ENCODE peak calls at places on chromosomes 13 and 19, in four cellular contexts. M is K562, R is GM12878, Q is HL-60. G is an unnamed sample.

GRCh38 chr19:33763661-33764343 is 32.9 kb upstream of the KCTD15 start:
- DNase-seq in M (no peak), R (no peak), Q (no peak), G (no peak)

GRCh38 chr19:44566984-44567383 is 37.5 kb upstream of the CEACAM20 start:
- DNase-seq in M (no peak), R (no peak), Q (peak), G (no peak)

GRCh38 chr19:33348301-33349010 is 25.1 kb upstream of the CEBPG start:
- DNase-seq in M (no peak), R (no peak), Q (no peak), G (no peak)

GRCh38 chr13:46961719-46962118 is 64.9 kb upstream of the HTR2A start:
- DNase-seq in M (no peak), R (peak), Q (peak), G (peak)

GRCh38 chr13:110711778-110712070 is 1.8 kb upstream of the ING1 start:
- DNase-seq in M (no peak), R (no peak), Q (no peak), G (no peak)

GRCh38 chr13:94173312-94173854 is 306.1 kb downstream of the DCT start:
- DNase-seq in M (no peak), R (no peak), Q (no peak), G (no peak)

GRCh38 chr13:30418886-30419459 is 3.3 kb upstream of the UBE2L5 start:
- DNase-seq in M (no peak), R (no peak), Q (no peak), G (no peak)

GRCh38 chr13:113091891-113092775 is 13.5 kb upstream of the F7 start:
- DNase-seq in M (no peak), R (no peak), Q (no peak), G (no peak)

GRCh38 chr19:52592301-52592700 is 22.2 kb downstream of the ZNF701 start:
- DNase-seq in M (no peak), R (no peak), Q (no peak), G (no peak)

GRCh38 chr19:18419699-18420460 is 682 bp downstream of the SSBP4 start:
- DNase-seq in M (peak), R (no peak), Q (no peak), G (no peak)

GRCh38 chr19:24029941-24030636 is 56.9 kb upstream of the ZNF254 start:
- DNase-seq in M (no peak), R (no peak), Q (no peak), G (no peak)

GRCh38 chr13:93673885-93674284 is 447.3 kb downstream of the GPC6 start:
- DNase-seq in M (no peak), R (no peak), Q (no peak), G (no peak)

GRCh38 chr13:46908511-46908910 is 11.7 kb upstream of the HTR2A start:
- DNase-seq in M (no peak), R (no peak), Q (no peak), G (no peak)

GRCh38 chr13:91716436-91717065 is 318.1 kb downstream of the GPC5 start:
- DNase-seq in M (no peak), R (no peak), Q (no peak), G (no peak)

GRCh38 chr13:91722267-91722884 is 324.0 kb downstream of the GPC5 start:
- DNase-seq in M (peak), R (no peak), Q (no peak), G (no peak)

GRCh38 chr13:91721413-91721812 is 323.0 kb downstream of the GPC5 start:
- DNase-seq in M (no peak), R (peak), Q (no peak), G (no peak)

GRCh38 chr13:91714726-91715334 is 316.4 kb downstream of the GPC5 start:
- DNase-seq in M (no peak), R (no peak), Q (no peak), G (no peak)

DNA sequence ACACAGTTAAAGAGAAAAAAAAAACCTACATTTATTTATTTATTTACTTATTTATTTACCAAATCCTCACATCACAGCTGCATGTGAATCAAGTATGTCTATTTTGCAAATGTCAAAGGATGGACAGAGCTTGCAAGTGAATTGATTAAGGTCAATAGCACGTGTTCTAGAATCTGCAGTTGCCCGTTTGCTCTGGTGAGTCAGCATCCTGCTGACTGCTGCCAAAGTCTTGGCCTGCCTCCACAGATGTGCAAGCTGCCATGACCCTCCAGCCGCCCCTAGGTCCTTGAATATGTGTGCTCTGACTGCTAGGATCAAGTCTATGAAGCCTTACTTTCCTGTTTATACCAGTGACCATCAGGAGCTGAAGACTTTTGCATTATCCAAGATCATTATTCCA is 320.6 kb downstream of the GPC5 start:
- DNase-seq in M (no peak), R (no peak), Q (no peak), G (no peak)
- TF ChIP-seq SPI1 in M (no peak), R (no peak), Q (no peak), G (no peak)

GRCh38 chr19:5790573-5791520 is at the start of gene DUS3L:
- DNase-seq in M (peak), R (peak), Q (peak), G (peak)
- TF ChIP-seq POLR2AphosphoS5 in M (peak), R (peak), Q (peak), G (peak)

GRCh38 chr19:45568732-45569131 is 15.9 kb downstream of the OPA3 start:
- DNase-seq in M (no peak), R (no peak), Q (no peak), G (no peak)
- TF ChIP-seq SPI1 in M (no peak), R (no peak), Q (no peak), G (no peak)

DNA sequence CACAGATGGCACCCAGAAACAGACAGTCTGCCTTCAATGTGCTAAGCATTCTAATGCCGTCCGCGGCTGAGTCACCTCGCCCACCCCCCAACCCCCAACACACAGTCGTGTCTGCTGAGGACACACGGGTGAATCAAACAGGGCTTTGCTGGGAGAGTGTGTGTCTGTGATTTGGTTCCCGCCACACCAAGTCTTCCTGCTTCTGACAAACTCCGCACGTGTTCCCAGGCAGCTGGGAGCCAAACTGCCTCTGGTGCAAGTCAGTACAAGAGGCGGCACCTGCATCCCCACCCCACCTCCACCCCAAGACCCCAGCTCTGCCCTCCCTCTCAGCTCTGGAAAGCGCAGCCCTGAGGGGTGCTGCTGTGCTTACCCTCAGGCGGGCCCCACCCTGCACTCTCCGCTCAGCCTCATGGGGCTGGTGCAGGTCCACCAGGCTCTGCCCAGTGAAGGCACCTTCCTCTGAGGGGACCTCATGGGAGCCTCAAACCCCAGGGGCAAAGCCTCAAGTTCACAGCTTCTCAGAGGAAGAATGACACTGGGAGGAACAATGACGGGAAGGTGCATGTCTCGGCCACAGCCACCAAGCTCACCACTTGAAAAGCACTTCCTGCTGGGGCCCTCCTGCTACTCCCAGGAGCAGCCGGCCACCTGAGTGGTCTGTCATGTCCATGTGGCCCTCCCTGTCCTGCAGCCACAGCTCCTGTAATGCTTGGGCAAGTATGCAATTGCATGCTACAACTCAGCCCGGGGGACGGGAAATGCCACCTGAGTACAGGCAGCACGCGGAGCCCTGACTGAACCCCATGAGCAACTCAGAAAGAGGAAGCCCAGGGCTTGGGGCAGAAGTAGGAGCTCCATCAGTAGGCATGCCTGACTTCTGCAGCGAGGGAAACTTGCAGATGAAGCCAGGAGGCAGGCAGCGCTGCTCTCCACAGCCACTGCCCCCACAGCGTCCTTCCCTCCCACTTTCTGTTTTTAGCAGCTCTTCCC is 15.1 kb upstream of the SLC35E1 start:
- DNase-seq in M (no peak), R (peak), Q (peak), G (no peak)
- TF ChIP-seq POLR2AphosphoS5 in M (no peak), R (peak), Q (peak), G (peak)

DNA sequence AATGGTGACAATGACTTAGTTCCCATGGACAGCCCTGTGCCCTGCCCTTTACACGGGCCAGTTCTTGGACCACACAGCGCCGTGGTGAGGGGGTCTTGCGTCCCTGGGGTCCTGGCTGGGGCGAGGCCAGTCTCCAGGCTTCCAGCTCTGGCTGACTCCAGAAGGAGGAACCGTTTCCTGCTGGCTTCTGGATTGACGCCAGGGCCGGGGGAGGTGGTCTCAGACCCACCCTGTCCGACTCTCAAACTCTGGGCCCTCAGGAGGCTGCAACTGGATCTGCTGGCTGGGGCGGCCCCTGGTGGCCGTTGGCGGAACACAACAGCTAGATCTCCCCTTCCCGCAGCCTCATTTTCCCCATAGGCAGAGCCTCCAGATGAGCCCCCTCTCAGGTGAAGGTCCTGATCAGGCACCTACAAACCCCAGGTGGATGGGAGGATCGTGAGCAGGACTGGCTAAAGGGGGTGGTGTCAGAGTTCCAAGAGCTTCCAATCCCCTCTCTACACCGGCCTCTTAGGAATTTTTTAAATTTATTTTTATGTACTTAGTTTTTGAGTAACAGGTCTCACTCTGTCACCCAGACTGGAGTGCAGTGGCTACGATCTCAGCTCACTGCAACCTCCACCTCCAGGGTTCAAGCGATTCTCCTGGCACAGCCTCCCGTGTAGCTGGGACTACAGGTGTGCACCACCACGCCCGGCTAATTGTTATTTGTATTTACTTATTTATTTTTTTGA is 8.0 kb downstream of the CCDC194 start:
- DNase-seq in M (peak), R (no peak), Q (peak), G (no peak)
- TF ChIP-seq SPI1 in M (no peak), R (no peak), Q (no peak), G (no peak)

DNA sequence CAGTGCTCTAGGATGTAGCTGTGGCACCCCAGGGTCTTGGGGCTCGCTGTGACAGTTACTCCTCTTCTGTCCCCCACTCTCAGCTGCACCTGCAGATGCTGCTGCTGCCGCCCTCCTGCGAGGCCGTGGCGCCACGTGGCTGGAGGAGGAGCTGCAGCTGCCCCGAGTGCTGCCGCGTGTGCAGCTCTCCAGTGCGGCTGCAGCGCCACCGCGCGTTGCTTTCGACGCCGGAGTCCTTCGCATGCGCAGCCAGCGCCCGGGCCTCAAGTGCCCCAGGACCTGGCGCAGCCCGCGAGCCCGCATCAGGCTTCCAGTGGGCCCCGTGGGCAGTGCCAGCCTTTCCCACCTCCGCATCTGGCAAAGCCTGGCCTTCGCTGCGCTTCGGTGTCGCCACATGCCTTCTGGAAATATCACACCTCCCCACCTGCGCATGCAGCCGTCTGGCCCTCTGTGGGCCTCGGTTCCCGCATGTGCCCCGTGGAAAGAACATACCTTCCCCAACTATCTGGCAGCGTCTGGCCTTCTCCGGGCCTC is 692 bp upstream of the ZNF580 start:
- DNase-seq in M (peak), R (no peak), Q (peak), G (no peak)
- TF ChIP-seq POLR2AphosphoS5 in M (no peak), R (no peak), Q (peak), G (peak)